ENCODE peak calls at places on chromosome 13, in nine cellular contexts. M is pancreas, T is left ventricle myocardium inferior, G is mucosa of descending colon, A is progenitor cell of endocrine pancreas, X is psoas muscle, O is Peyer's patch, U is WTC11, Q is AG09319. I is an unnamed sample.

GRCh38 chr13:29681859-29682258 is 86.4 kb upstream of the SLC7A1 start:
- DNase-seq in O (no peak), T (no peak), Q (no peak), U (no peak), G (no peak), A (no peak), M (no peak), X (no peak), I (no peak)

GRCh38 chr13:30431269-30431950 is 9.1 kb downstream of the UBE2L5 start:
- DNase-seq in O (no peak), A (no peak), U (no peak), M (no peak), Q (no peak), T (no peak), G (no peak), X (no peak), I (no peak)

GRCh38 chr13:30154931-30155330 is 152.4 kb downstream of the KATNAL1 start:
- DNase-seq in Q (no peak), A (no peak), X (no peak), U (no peak), O (no peak), G (no peak), T (no peak), M (no peak), I (no peak)

GRCh38 chr13:40206241-40207109 is 460.0 kb downstream of the FOXO1 start:
- DNase-seq in Q (no peak), M (no peak), U (no peak), O (peak), G (no peak), A (no peak), X (no peak), T (no peak), I (no peak)

GRCh38 chr13:96490590-96490989 is 400.7 kb downstream of the HS6ST3 start:
- DNase-seq in U (no peak), G (no peak), X (no peak), M (no peak), T (no peak), O (no peak), A (no peak), Q (no peak), I (no peak)

GRCh38 chr13:25902946-25903345 is 148.9 kb downstream of the SHISA2 start:
- DNase-seq in U (no peak), M (no peak), A (no peak), G (no peak), O (no peak), T (no peak), Q (no peak), X (no peak), I (no peak)

GRCh38 chr13:109779074-109779473 is 7.3 kb downstream of the IRS2 start:
- DNase-seq in O (no peak), T (no peak), G (no peak), U (no peak), X (no peak), M (no peak), A (no peak), Q (no peak), I (no peak)

GRCh38 chr13:77002590-77003190 is 10.8 kb downstream of the CLN5 start:
- DNase-seq in A (no peak), X (no peak), O (no peak), G (no peak), U (no peak), M (no peak), Q (no peak), T (no peak), I (no peak)

GRCh38 chr13:74134226-74134776 is at the start of gene KLF12:
- DNase-seq in U (peak), A (peak), M (peak), G (peak), T (peak), Q (peak), O (peak), X (peak), I (peak)

GRCh38 chr13:100984349-100984748 is 309.8 kb upstream of the TMTC4 start:
- DNase-seq in M (no peak), O (no peak), T (no peak), G (no peak), U (no peak), X (no peak), Q (no peak), A (no peak), I (no peak)

GRCh38 chr13:74250738-74251190 is 116.6 kb upstream of the KLF12 start:
- DNase-seq in Q (peak), T (no peak), G (no peak), A (no peak), O (no peak), M (no peak), U (no peak), X (no peak), I (no peak)

GRCh38 chr13:90420683-90421082 is 926.8 kb upstream of the MIR17HG start:
- DNase-seq in A (no peak), X (no peak), O (no peak), Q (no peak), M (no peak), U (no peak), T (no peak), G (no peak), I (no peak)

GRCh38 chr13:25874907-25875306 is 176.9 kb downstream of the SHISA2 start:
- DNase-seq in T (no peak), O (peak), A (no peak), M (no peak), X (no peak), U (no peak), Q (no peak), G (no peak), I (no peak)

GRCh38 chr13:48593551-48593950 is 60.2 kb upstream of the CYSLTR2 start:
- DNase-seq in Q (no peak), G (no peak), T (no peak), A (no peak), O (no peak), M (no peak), X (no peak), U (no peak), I (no peak)

GRCh38 chr13:51502206-51502651 is 49.4 kb upstream of the INTS6 start:
- DNase-seq in G (no peak), M (no peak), X (no peak), O (no peak), A (no peak), Q (no peak), U (no peak), T (no peak), I (no peak)

GRCh38 chr13:26340812-26341211 is 86.9 kb downstream of the CDK8 start:
- DNase-seq in A (no peak), M (no peak), U (no peak), G (no peak), T (no peak), Q (no peak), X (no peak), O (no peak), I (no peak)

GRCh38 chr13:108877300-108877699 is 247.9 kb downstream of the MYO16 start:
- DNase-seq in Q (no peak), A (no peak), T (no peak), U (no peak), O (no peak), X (no peak), G (no peak), M (no peak), I (no peak)

GRCh38 chr13:95447766-95448165 is 104.8 kb upstream of the CLDN10 start:
- DNase-seq in Q (no peak), U (peak), X (no peak), A (no peak), O (no peak), M (no peak), G (no peak), T (no peak), I (no peak)
- TF ChIP-seq CTCF in Q (no peak), U (no peak), X (no peak), A (no peak), O (no peak), M (no peak), G (no peak), T (no peak), I (no peak)

GRCh38 chr13:44739120-44739519 is 163.0 kb upstream of the TSC22D1 start:
- DNase-seq in X (no peak), U (no peak), G (no peak), O (no peak), T (no peak), Q (no peak), M (no peak), A (no peak), I (no peak)
- TF ChIP-seq CTCF in X (no peak), U (no peak), G (no peak), O (no peak), T (no peak), Q (no peak), M (no peak), A (no peak), I (peak)

GRCh38 chr13:20186771-20187170 is 6.0 kb downstream of the GJB2 start:
- DNase-seq in U (no peak), G (no peak), Q (no peak), M (no peak), T (no peak), X (no peak), A (no peak), O (no peak), I (no peak)

GRCh38 chr13:20191311-20191901 is 1.3 kb downstream of the GJB2 start:
- DNase-seq in G (peak), T (no peak), X (no peak), A (no peak), Q (no peak), U (no peak), O (no peak), M (peak), I (no peak)

GRCh38 chr13:20190481-20191310 is 2.0 kb downstream of the GJB2 start:
- DNase-seq in T (no peak), M (no peak), Q (no peak), X (no peak), A (no peak), O (no peak), U (no peak), G (no peak), I (no peak)

GRCh38 chr13:20191902-20192469 is 752 bp downstream of the GJB2 start:
- DNase-seq in T (no peak), U (peak), O (no peak), A (no peak), X (no peak), G (peak), M (peak), Q (no peak), I (no peak)

DNA sequence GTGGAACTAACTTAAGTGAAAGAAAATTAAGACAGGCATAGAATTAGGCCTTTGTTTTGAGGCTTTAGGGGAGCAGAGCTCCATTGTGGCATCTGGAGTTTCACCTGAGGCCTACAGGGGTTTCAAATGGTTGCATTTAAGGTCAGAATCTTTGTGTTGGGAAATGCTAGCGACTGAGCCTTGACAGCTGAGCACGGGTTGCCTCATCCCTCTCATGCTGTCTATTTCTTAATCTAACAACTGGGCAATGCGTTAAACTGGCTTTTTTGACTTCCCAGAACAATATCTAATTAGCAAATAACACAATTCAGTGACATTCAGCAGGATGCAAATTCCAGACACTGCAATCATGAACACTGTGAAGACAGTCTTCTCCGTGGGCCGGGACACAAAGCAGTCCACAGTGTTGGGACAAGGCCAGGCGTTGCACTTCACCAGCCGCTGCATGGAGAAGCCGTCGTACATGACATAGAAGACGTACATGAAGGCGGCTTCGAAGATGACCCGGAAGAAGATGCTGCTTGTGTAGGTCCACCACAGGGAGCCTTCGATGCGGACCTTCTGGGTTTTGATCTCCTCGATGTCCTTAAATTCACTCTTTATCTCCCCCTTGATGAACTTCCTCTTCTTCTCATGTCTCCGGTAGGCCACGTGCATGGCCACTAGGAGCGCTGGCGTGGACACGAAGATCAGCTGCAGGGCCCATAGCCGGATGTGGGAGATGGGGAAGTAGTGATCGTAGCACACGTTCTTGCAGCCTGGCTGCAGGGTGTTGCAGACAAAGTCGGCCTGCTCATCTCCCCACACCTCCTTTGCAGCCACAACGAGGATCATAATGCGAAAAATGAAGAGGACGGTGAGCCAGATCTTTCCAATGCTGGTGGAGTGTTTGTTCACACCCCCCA is 3.8 kb downstream of the GJB2 start:
- DNase-seq in M (no peak), Q (no peak), U (peak), X (no peak), O (no peak), T (no peak), A (no peak), G (peak), I (no peak)
- TF ChIP-seq CTCF in M (no peak), Q (no peak), U (peak), X (no peak), O (no peak), T (no peak), A (peak), G (no peak), I (peak)

GRCh38 chr13:46288570-46289259 is 77.0 kb downstream of the LRRC63 start:
- DNase-seq in Q (no peak), T (no peak), O (no peak), X (no peak), M (no peak), G (no peak), A (no peak), U (no peak), I (peak)
- TF ChIP-seq CTCF in Q (peak), T (peak), O (no peak), X (peak), M (peak), G (peak), A (peak), U (peak), I (peak)

GRCh38 chr13:50168803-50169202 is 153.6 kb downstream of the KCNRG start:
- DNase-seq in Q (no peak), A (no peak), M (no peak), O (no peak), G (no peak), U (no peak), T (no peak), X (no peak), I (no peak)

GRCh38 chr13:50167224-50167947 is 152.1 kb downstream of the KCNRG start:
- DNase-seq in Q (no peak), T (no peak), G (no peak), M (no peak), U (no peak), A (no peak), O (no peak), X (no peak), I (no peak)

GRCh38 chr13:50167967-50168366 is 152.7 kb downstream of the KCNRG start:
- DNase-seq in G (no peak), U (no peak), X (no peak), M (no peak), Q (no peak), T (no peak), O (no peak), A (no peak), I (no peak)

GRCh38 chr13:50171585-50172282 is 156.5 kb downstream of the KCNRG start:
- DNase-seq in M (no peak), G (no peak), X (no peak), A (no peak), U (no peak), O (no peak), T (no peak), Q (no peak), I (no peak)

DNA sequence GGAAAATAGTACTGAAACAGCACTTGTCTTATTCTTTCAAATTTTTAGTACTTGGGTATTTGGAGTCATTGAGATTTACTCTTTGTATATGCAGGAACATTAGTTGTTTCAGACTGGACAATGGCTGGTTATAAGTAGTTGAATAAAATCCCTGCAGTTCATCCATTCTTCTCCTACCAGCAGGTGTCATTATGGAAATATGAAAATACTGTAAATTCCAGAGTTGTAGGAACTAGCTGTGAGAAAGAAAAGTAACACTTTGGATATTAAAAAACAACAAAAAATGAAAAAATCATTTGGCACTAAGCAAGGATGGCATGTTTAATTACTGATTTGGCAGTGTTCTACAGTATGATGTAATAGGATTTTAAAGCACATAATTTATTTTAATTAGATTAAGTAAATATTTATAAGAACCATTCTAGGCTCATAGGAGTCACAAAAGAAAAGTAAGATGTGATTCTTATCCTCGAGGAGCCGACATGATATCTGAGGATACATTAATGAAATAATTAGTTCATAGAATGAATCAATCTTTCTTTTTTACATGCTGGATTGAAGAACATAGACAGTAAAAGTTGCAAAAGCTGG is 155.3 kb downstream of the KCNRG start:
- DNase-seq in M (no peak), Q (no peak), O (no peak), X (no peak), G (no peak), A (no peak), U (no peak), T (no peak), I (no peak)
- TF ChIP-seq CTCF in M (no peak), Q (peak), O (peak), X (peak), G (no peak), A (no peak), U (no peak), T (peak), I (no peak)

GRCh38 chr13:80923907-80924306 is 583.0 kb upstream of the SPRY2 start:
- DNase-seq in U (peak), Q (no peak), A (no peak), G (no peak), T (no peak), O (no peak), M (no peak), X (no peak), I (no peak)
- TF ChIP-seq CTCF in U (no peak), Q (no peak), A (no peak), G (no peak), T (peak), O (no peak), M (no peak), X (no peak), I (no peak)

DNA sequence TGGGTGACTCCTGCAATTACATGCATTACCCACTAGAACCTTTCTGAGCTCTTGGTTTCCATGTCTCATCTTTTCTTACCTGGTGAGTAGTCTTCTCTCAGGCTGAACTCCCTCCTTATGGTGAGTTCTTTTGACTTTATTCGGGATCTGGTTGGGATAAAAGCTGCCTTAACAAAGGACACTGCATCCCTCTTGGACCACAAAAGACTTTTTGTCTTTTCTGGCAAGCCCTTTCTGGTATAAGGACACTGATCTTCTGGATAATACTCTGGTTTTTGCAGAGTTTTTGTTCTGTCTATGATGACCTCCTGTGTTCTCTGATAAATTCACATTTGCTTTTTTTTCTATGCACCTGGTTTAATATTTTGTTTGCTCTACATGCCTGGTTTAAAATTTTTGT is 66.7 kb downstream of the SLITRK1 start:
- DNase-seq in A (no peak), Q (no peak), U (no peak), T (no peak), M (no peak), G (no peak), X (no peak), O (no peak), I (no peak)
- TF ChIP-seq CTCF in A (no peak), Q (no peak), U (no peak), T (no peak), M (no peak), G (no peak), X (no peak), O (no peak), I (no peak)

DNA sequence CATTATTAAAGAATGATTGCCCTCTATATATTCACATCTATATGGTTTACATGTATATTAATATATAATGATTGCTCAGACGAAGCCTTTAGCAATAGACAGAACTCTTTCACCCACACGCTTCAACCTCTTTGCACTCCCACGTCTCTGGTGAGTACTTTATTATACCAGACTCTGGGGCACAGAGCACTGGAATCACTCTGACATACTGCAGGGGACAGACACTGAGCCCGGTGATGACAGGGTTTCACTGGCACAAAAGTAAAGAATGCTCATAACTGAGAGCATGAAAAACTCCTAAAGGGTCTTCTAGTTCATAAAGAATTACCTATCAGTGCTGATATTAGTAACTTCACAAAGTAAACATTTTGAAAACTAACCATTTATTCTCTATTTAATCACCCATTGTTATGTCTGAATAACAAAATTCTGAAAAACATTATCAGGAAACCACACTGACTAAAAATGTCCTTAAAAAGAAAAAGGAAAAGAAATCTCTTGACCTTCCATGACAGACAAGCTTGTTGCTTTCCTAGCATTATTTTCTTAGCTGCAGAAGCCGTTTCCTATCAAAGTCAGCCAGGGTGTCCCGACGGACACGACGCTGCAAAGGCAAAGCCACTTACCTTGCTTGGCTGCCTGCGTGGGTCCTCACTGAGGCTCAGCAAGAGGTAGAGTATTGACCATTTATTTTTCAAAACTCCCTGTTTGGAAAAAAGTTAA is 29.1 kb downstream of the TUBGCP3 start:
- DNase-seq in A (no peak), Q (no peak), U (no peak), X (no peak), O (no peak), T (no peak), M (no peak), G (no peak), I (no peak)
- TF ChIP-seq CTCF in A (no peak), Q (no peak), U (no peak), X (no peak), O (no peak), T (no peak), M (no peak), G (no peak), I (no peak)

DNA sequence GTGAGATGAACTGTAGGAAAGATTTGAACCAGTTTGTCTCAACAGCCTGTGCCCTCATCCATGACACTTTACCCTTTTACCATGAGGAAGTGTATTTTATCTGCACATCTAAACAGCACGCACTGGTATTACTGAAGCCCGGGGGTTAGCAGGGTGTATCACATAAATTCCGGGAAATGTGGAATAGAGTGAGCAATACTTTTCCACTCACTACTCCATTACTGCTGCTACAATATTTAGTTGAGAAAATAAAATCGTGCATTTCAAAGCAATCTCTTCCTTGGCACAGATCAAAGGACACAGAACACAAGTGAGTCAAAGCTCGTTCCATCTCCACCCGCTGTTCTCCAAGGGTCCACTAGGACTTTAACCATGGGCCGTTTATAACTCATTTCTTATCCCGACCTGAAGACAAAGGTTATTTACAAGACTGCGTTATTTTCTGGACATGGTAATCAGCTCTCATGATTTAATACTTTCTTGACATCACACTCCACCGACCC is 35.2 kb downstream of the STK24 start:
- DNase-seq in M (no peak), T (no peak), O (no peak), X (no peak), U (no peak), G (no peak), Q (no peak), A (no peak), I (no peak)
- TF ChIP-seq CTCF in M (no peak), T (no peak), O (peak), X (no peak), U (no peak), G (no peak), Q (no peak), A (no peak), I (peak)